ENCODE peak calls at places on chromosomes 3 and 15, in seven cellular contexts. One of them, this sample, is unnamed. For H3K4me1, the result is how much of the 10 kb centered on the place peaks cover.

GRCh38 chr3:170372190-170372879 is 14.8 kb downstream of the SKIL start:
- DNase-seq in heart left ventricle: no peak
- DNase-seq in ovary: no peak
- DNase-seq in body of pancreas: no peak
- DNase-seq in GM23338: no peak
- DNase-seq in uterus: no peak
- DNase-seq in fibroblast of lung: no peak
- DNase-seq in this sample: no peak

GRCh38 chr3:161349529-161350278 is 21.6 kb downstream of the SPTSSB start:
- DNase-seq in heart left ventricle: no peak
- DNase-seq in ovary: no peak
- DNase-seq in body of pancreas: no peak
- DNase-seq in GM23338: peak
- DNase-seq in uterus: no peak
- DNase-seq in fibroblast of lung: peak
- DNase-seq in this sample: no peak

GRCh38 chr3:53775834-53776251 is 70.4 kb downstream of the CHDH start:
- DNase-seq in heart left ventricle: no peak
- DNase-seq in ovary: no peak
- DNase-seq in body of pancreas: no peak
- DNase-seq in GM23338: no peak
- DNase-seq in uterus: no peak
- DNase-seq in fibroblast of lung: no peak
- DNase-seq in this sample: no peak

GRCh38 chr15:63583027-63583426 is 14.2 kb upstream of the FBXL22 start:
- DNase-seq in heart left ventricle: no peak
- DNase-seq in ovary: no peak
- DNase-seq in body of pancreas: no peak
- DNase-seq in GM23338: no peak
- DNase-seq in uterus: no peak
- DNase-seq in fibroblast of lung: peak
- DNase-seq in this sample: no peak

GRCh38 chr15:66288796-66289195 is 4.6 kb upstream of the DIS3L start:
- DNase-seq in heart left ventricle: no peak
- DNase-seq in ovary: no peak
- DNase-seq in body of pancreas: no peak
- DNase-seq in GM23338: no peak
- DNase-seq in uterus: no peak
- DNase-seq in fibroblast of lung: no peak
- DNase-seq in this sample: no peak

GRCh38 chr3:5006755-5007202 is 27.5 kb downstream of the BHLHE40 start:
- DNase-seq in heart left ventricle: no peak
- DNase-seq in ovary: no peak
- DNase-seq in body of pancreas: no peak
- DNase-seq in GM23338: no peak
- DNase-seq in uterus: no peak
- DNase-seq in fibroblast of lung: no peak
- DNase-seq in this sample: no peak

GRCh38 chr3:106130384-106131084 is 261.7 kb upstream of the CBLB start:
- DNase-seq in heart left ventricle: no peak
- DNase-seq in ovary: no peak
- DNase-seq in body of pancreas: no peak
- DNase-seq in GM23338: peak
- DNase-seq in uterus: no peak
- DNase-seq in fibroblast of lung: peak
- DNase-seq in this sample: no peak

GRCh38 chr3:43621406-43621973 is 321 bp downstream of the ANO10 start:
- DNase-seq in heart left ventricle: no peak
- DNase-seq in ovary: no peak
- DNase-seq in body of pancreas: peak
- DNase-seq in GM23338: no peak
- DNase-seq in uterus: no peak
- DNase-seq in fibroblast of lung: no peak
- DNase-seq in this sample: no peak

GRCh38 chr3:139555249-139555648 is 15.7 kb upstream of the RBP1 start:
- DNase-seq in heart left ventricle: no peak
- DNase-seq in ovary: no peak
- DNase-seq in body of pancreas: no peak
- DNase-seq in GM23338: no peak
- DNase-seq in uterus: no peak
- DNase-seq in fibroblast of lung: peak
- DNase-seq in this sample: no peak

GRCh38 chr3:125055165-125055912 is 458 bp downstream of the HEG1 start:
- DNase-seq in heart left ventricle: peak
- DNase-seq in ovary: peak
- DNase-seq in body of pancreas: no peak
- DNase-seq in GM23338: peak
- DNase-seq in uterus: peak
- DNase-seq in fibroblast of lung: no peak
- DNase-seq in this sample: no peak

GRCh38 chr3:8280161-8280560 is 221.5 kb upstream of the LMCD1 start:
- DNase-seq in heart left ventricle: no peak
- DNase-seq in ovary: no peak
- DNase-seq in body of pancreas: no peak
- DNase-seq in GM23338: peak
- DNase-seq in uterus: no peak
- DNase-seq in fibroblast of lung: no peak
- DNase-seq in this sample: no peak

GRCh38 chr3:8282541-8283165 is 219.0 kb upstream of the LMCD1 start:
- DNase-seq in heart left ventricle: no peak
- DNase-seq in ovary: no peak
- DNase-seq in body of pancreas: no peak
- DNase-seq in GM23338: no peak
- DNase-seq in uterus: no peak
- DNase-seq in fibroblast of lung: no peak
- DNase-seq in this sample: no peak

GRCh38 chr3:8279476-8279875 is 222.1 kb upstream of the LMCD1 start:
- DNase-seq in heart left ventricle: no peak
- DNase-seq in ovary: no peak
- DNase-seq in body of pancreas: no peak
- DNase-seq in GM23338: peak
- DNase-seq in uterus: no peak
- DNase-seq in fibroblast of lung: no peak
- DNase-seq in this sample: no peak

GRCh38 chr3:8283180-8283579 is 218.4 kb upstream of the LMCD1 start:
- DNase-seq in heart left ventricle: no peak
- DNase-seq in ovary: no peak
- DNase-seq in body of pancreas: no peak
- DNase-seq in GM23338: no peak
- DNase-seq in uterus: no peak
- DNase-seq in fibroblast of lung: no peak
- DNase-seq in this sample: no peak

GRCh38 chr3:8278448-8278847 is 223.2 kb upstream of the LMCD1 start:
- DNase-seq in heart left ventricle: no peak
- DNase-seq in ovary: no peak
- DNase-seq in body of pancreas: no peak
- DNase-seq in GM23338: peak
- DNase-seq in uterus: no peak
- DNase-seq in fibroblast of lung: no peak
- DNase-seq in this sample: no peak
- TF ChIP-seq CTCF in heart left ventricle: no peak
- TF ChIP-seq CTCF in ovary: no peak
- TF ChIP-seq CTCF in body of pancreas: no peak
- TF ChIP-seq CTCF in GM23338: peak
- TF ChIP-seq CTCF in uterus: no peak
- TF ChIP-seq CTCF in fibroblast of lung: no peak
- TF ChIP-seq CTCF in this sample: no peak

DNA sequence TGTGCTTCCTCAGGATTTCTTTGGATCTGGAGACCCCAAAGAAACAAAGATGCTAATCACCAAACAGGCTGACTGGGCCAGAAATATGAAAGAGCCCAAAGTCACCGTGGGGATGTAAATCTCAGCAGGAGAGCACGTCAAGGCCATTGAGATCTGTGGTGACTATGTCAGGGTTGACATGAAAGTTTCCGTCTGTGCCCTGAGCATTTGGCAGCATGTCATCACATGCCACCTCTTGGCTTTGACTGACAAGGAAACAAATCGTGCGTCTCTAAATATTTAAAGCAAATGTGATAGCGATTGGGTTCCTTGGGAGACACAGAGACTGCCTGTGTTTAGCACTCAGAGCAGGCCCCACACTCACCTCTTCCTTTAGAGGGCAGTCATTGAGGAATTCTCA is 35.2 kb downstream of the EFCAB12 start:
- DNase-seq in heart left ventricle: no peak
- DNase-seq in ovary: no peak
- DNase-seq in body of pancreas: no peak
- DNase-seq in GM23338: no peak
- DNase-seq in uterus: no peak
- DNase-seq in fibroblast of lung: no peak
- DNase-seq in this sample: no peak
- H3K27ac ChIP-seq in heart left ventricle: no peak
- H3K27ac ChIP-seq in ovary: no peak
- H3K27ac ChIP-seq in body of pancreas: no peak
- H3K27ac ChIP-seq in GM23338: no peak
- H3K27ac ChIP-seq in uterus: no peak
- H3K27ac ChIP-seq in fibroblast of lung: no peak
- H3K27ac ChIP-seq in this sample: no peak

GRCh38 chr3:141366285-141367037 is 1.8 kb upstream of the ZBTB38 start:
- DNase-seq in heart left ventricle: peak
- DNase-seq in ovary: no peak
- DNase-seq in body of pancreas: peak
- DNase-seq in GM23338: no peak
- DNase-seq in uterus: peak
- DNase-seq in fibroblast of lung: peak
- DNase-seq in this sample: no peak

GRCh38 chr3:141368062-141368924 is at the start of gene ZBTB38:
- DNase-seq in heart left ventricle: peak
- DNase-seq in ovary: peak
- DNase-seq in body of pancreas: peak
- DNase-seq in GM23338: peak
- DNase-seq in uterus: peak
- DNase-seq in fibroblast of lung: peak
- DNase-seq in this sample: peak

GRCh38 chr3:141367038-141367730 is 1.1 kb upstream of the ZBTB38 start:
- DNase-seq in heart left ventricle: peak
- DNase-seq in ovary: no peak
- DNase-seq in body of pancreas: no peak
- DNase-seq in GM23338: no peak
- DNase-seq in uterus: peak
- DNase-seq in fibroblast of lung: peak
- DNase-seq in this sample: peak

GRCh38 chr3:141370065-141370533 is 1.8 kb downstream of the ZBTB38 start:
- DNase-seq in heart left ventricle: peak
- DNase-seq in ovary: peak
- DNase-seq in body of pancreas: peak
- DNase-seq in GM23338: peak
- DNase-seq in uterus: peak
- DNase-seq in fibroblast of lung: peak
- DNase-seq in this sample: peak

DNA sequence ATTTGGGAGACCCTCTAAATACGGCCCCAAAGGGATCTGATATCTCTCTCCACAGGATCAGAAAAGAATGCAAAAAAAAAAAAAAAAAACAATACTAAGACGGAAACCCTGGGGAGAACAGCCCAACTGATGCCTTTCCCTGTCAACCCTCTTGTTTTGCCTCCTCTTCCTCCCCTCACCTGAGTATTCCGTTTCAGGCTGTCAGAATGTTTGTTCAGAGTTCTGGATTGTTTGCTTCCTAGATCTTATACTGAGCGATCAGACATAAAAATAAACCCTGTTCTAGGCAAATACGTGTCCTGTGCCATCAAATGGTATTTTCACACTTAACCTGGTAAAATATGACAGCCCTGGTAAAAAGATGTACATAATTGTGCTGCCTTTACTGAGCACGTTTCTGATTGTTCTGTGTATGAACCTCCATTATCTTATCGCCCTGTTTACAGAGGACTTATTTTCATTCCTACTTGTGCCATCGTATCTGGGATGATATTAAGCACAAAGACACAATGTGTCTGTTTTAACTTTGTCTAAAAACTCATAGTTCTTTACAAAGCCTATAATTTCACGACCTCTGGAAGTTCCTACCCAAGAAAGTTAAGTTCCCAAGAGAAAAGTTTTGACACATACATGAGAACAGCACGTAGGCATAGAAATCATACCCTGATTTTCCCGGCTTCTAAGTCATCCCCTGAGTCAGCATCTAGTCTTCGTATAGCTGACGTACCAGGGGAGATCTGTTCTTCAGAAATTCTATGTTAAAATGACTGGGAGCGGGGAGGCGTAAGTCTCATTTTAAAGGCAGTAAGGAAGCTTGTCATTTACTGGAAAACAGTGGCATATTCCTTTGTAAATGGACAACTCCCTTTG is 856 bp downstream of the ZBTB38 start:
- DNase-seq in heart left ventricle: no peak
- DNase-seq in ovary: no peak
- DNase-seq in body of pancreas: no peak
- DNase-seq in GM23338: no peak
- DNase-seq in uterus: no peak
- DNase-seq in fibroblast of lung: peak
- DNase-seq in this sample: no peak
- H3K4me1 ChIP-seq in heart left ventricle: under half
- H3K4me1 ChIP-seq in ovary: under half
- H3K4me1 ChIP-seq in body of pancreas: under half
- H3K4me1 ChIP-seq in GM23338: under half
- H3K4me1 ChIP-seq in uterus: under half
- H3K4me1 ChIP-seq in fibroblast of lung: under half
- H3K4me1 ChIP-seq in this sample: under half

GRCh38 chr3:16486951-16487480 is 26.5 kb downstream of the RFTN1 start:
- DNase-seq in heart left ventricle: no peak
- DNase-seq in ovary: no peak
- DNase-seq in body of pancreas: peak
- DNase-seq in GM23338: no peak
- DNase-seq in uterus: no peak
- DNase-seq in fibroblast of lung: no peak
- DNase-seq in this sample: no peak

GRCh38 chr3:16487506-16488175 is 25.9 kb downstream of the RFTN1 start:
- DNase-seq in heart left ventricle: no peak
- DNase-seq in ovary: no peak
- DNase-seq in body of pancreas: no peak
- DNase-seq in GM23338: no peak
- DNase-seq in uterus: no peak
- DNase-seq in fibroblast of lung: no peak
- DNase-seq in this sample: no peak

GRCh38 chr3:16486201-16486600 is 27.3 kb downstream of the RFTN1 start:
- DNase-seq in heart left ventricle: no peak
- DNase-seq in ovary: no peak
- DNase-seq in body of pancreas: no peak
- DNase-seq in GM23338: no peak
- DNase-seq in uterus: no peak
- DNase-seq in fibroblast of lung: no peak
- DNase-seq in this sample: no peak

GRCh38 chr3:16490062-16490641 is 23.3 kb downstream of the RFTN1 start:
- DNase-seq in heart left ventricle: no peak
- DNase-seq in ovary: no peak
- DNase-seq in body of pancreas: no peak
- DNase-seq in GM23338: no peak
- DNase-seq in uterus: no peak
- DNase-seq in fibroblast of lung: no peak
- DNase-seq in this sample: no peak

DNA sequence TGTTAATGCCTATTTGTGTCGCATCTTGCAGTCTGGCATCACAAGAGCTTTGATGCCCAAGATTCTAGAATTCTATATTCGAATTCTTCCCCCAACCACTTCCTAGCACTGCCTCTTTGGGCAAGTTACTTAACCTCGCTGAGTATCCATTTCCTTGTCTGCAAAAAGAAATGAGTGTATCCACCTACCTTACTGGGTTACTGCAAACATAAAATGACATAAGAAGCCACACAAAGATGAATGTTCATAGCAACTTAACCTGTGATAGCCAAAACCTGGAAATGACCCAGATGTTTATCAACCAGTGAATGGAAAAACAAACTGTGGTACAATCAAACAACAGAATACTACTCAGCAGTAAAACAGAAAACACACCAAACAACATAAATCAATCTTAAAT is 24.9 kb downstream of the RFTN1 start:
- DNase-seq in heart left ventricle: no peak
- DNase-seq in ovary: no peak
- DNase-seq in body of pancreas: no peak
- DNase-seq in GM23338: no peak
- DNase-seq in uterus: no peak
- DNase-seq in fibroblast of lung: no peak
- DNase-seq in this sample: no peak
- TF ChIP-seq CTCF in heart left ventricle: no peak
- TF ChIP-seq CTCF in ovary: no peak
- TF ChIP-seq CTCF in body of pancreas: no peak
- TF ChIP-seq CTCF in GM23338: no peak
- TF ChIP-seq CTCF in uterus: no peak
- TF ChIP-seq CTCF in fibroblast of lung: no peak
- TF ChIP-seq CTCF in this sample: no peak

This sample was measured in thoracic aorta.